ENCODE peak calls at places on chromosomes 2 and 18, in ten cellular contexts. D, R, F, E, X, J, M, Z, K and U are unnamed samples. For H3K9me3, the result is how much of the 10 kb centered on the place peaks cover.

GRCh38 chr2:181991171-181991885 is 5.7 kb downstream of the PPP1R1C start:
- DNase-seq in F (no peak), E (no peak), M (no peak), D (no peak), K (no peak), R (no peak), J (no peak), X (no peak), Z (no peak), U (no peak)

GRCh38 chr18:75087119-75088020 is 121.6 kb downstream of the PTGR3 start:
- DNase-seq in J (no peak), F (no peak), Z (no peak), E (no peak), X (no peak), M (no peak), R (no peak), D (no peak), K (no peak), U (no peak)

GRCh38 chr2:128432423-128432822 is 113.8 kb upstream of the HS6ST1 start:
- DNase-seq in D (no peak), M (no peak), Z (no peak), F (no peak), X (no peak), K (no peak), J (no peak), E (no peak), R (no peak), U (no peak)

GRCh38 chr2:112834379-112835014 is 2.1 kb downstream of the IL1B start:
- DNase-seq in F (peak), D (no peak), J (no peak), X (peak), R (no peak), K (peak), Z (no peak), E (no peak), M (no peak), U (no peak)

GRCh38 chr18:21163647-21164625 is 52.3 kb upstream of the ROCK1 start:
- DNase-seq in Z (no peak), R (peak), M (no peak), D (no peak), X (no peak), J (no peak), E (peak), K (no peak), F (no peak), U (no peak)

GRCh38 chr2:175807031-175807873 is 194.8 kb downstream of the LNPK start:
- DNase-seq in K (no peak), X (no peak), J (no peak), Z (no peak), D (no peak), M (no peak), F (no peak), E (no peak), R (no peak), U (no peak)

GRCh38 chr18:519019-519879 is 18.7 kb upstream of the COLEC12 start:
- DNase-seq in J (no peak), X (peak), Z (peak), M (peak), D (peak), F (peak), K (no peak), R (no peak), E (peak), U (no peak)

GRCh38 chr2:135960598-135961551 is 24.6 kb downstream of the DARS1 start:
- DNase-seq in Z (no peak), J (no peak), M (no peak), E (no peak), K (no peak), X (no peak), R (no peak), F (peak), D (no peak), U (no peak)

GRCh38 chr2:113888641-113889470 is 1.0 kb upstream of the ACTR3 start:
- DNase-seq in E (no peak), R (no peak), D (no peak), M (no peak), J (no peak), F (no peak), Z (no peak), K (peak), X (peak), U (no peak)

GRCh38 chr2:113887393-113887792 is 2.5 kb upstream of the ACTR3 start:
- DNase-seq in X (no peak), Z (no peak), R (no peak), M (no peak), K (no peak), J (no peak), F (no peak), D (no peak), E (no peak), U (no peak)

GRCh38 chr2:113890253-113891235 is 655 bp downstream of the ACTR3 start:
- DNase-seq in D (peak), K (peak), R (no peak), F (peak), Z (peak), M (peak), E (peak), X (peak), J (peak), U (peak)

GRCh38 chr2:113889471-113890252 is at the start of gene ACTR3:
- DNase-seq in F (peak), D (peak), J (peak), X (peak), Z (peak), M (peak), K (peak), E (peak), R (peak), U (peak)

GRCh38 chr2:113886479-113887383 is 3.2 kb upstream of the ACTR3 start:
- DNase-seq in E (peak), F (no peak), J (peak), Z (no peak), K (peak), X (no peak), M (no peak), D (no peak), R (no peak), U (no peak)
- H3K4me3 ChIP-seq in E (no peak), F (no peak), J (no peak), Z (no peak), K (no peak), X (no peak), M (no peak), D (no peak), R (no peak), U (no peak)

DNA sequence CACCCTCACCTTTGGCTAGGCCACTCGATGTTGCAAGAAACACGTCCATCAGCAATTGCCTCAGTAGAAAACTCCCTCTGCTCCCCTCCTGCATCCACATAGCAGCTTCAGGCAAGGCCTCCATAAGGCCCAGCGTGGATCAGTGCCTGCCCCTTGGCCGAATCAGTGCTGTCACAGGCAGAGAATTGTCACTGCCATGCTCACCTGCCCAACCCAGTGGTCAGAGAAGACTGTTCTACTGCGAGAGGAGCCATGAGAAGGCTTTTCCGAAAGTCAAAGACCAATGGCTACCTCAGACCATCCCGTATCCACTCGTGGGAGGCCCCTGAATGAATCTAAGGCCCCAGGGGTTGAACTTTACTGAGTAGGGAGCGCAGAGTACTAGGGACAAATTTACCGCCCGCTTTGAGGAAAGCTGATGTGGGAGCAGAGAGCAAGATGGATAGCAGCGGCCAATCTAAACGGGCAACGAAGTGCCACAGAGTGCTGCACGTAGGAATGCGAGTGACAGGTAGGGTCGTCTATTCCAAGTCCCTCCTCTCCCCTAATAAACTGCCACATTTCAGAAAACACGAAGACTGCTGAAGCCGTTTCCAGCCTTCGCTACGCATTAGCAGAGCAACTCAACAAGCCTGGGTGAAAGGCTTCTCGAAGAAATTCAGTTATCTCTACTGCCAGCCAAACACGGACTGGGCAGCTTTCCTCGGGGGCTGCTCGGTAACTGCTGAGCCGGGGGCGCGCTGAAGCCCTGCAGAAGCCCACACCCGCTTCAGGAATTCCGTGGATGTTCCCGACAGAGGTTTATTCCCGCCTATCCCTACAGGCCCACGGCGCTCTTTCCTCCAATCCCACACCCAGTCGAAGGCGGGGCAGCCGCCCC is 970 bp upstream of the RALBP1 start:
- DNase-seq in E (peak), R (no peak), K (peak), Z (no peak), X (no peak), F (no peak), M (peak), J (peak), D (no peak), U (no peak)
- TF ChIP-seq CTCF in E (no peak), R (no peak), K (no peak), Z (no peak), X (no peak), F (no peak), M (no peak), J (no peak), D (no peak), U (no peak)

GRCh38 chr2:228545041-228545440 is 363.6 kb upstream of the SPHKAP start:
- DNase-seq in E (no peak), R (no peak), X (no peak), M (no peak), F (no peak), Z (no peak), D (no peak), K (no peak), J (no peak), U (no peak)

GRCh38 chr2:228549390-228550007 is 368.0 kb upstream of the SPHKAP start:
- DNase-seq in E (no peak), F (no peak), K (no peak), J (no peak), X (no peak), R (peak), M (no peak), Z (no peak), D (no peak), U (no peak)

GRCh38 chr2:228545749-228546148 is 364.3 kb upstream of the SPHKAP start:
- DNase-seq in M (no peak), R (no peak), Z (no peak), D (no peak), K (no peak), J (no peak), F (no peak), E (no peak), X (no peak), U (no peak)

GRCh38 chr2:228543117-228543516 is 361.6 kb upstream of the SPHKAP start:
- DNase-seq in K (no peak), F (no peak), X (no peak), M (no peak), E (no peak), J (no peak), D (no peak), Z (no peak), R (no peak), U (no peak)

GRCh38 chr2:228548230-228548629 is 366.7 kb upstream of the SPHKAP start:
- DNase-seq in K (no peak), J (no peak), X (no peak), R (no peak), F (no peak), Z (no peak), E (no peak), M (no peak), D (no peak), U (no peak)
- H3K9me3 ChIP-seq in K (under half), J (under half), X (under half), R (under half), F (under half), Z (under half), E (under half), M (under half), D (under half), U (under half)

GRCh38 chr2:97871096-97871780 is 124.5 kb downstream of the TMEM131 start:
- DNase-seq in J (no peak), D (no peak), R (peak), M (no peak), F (peak), X (no peak), K (no peak), E (no peak), Z (no peak), U (no peak)
- H3K4me3 ChIP-seq in J (no peak), D (no peak), R (no peak), M (no peak), F (no peak), X (no peak), K (no peak), E (no peak), Z (no peak), U (no peak)